ENCODE peak calls at places on chromosomes 5 and 9, in four cellular contexts. One of them, this sample, is unnamed.

GRCh38 chr9:131399972-131400371 is 6.1 kb downstream of the PRRC2B start:
- DNase-seq in HCT116: no peak
- DNase-seq in A549: no peak
- DNase-seq in progenitor cell of endocrine pancreas: no peak
- DNase-seq in this sample: no peak

GRCh38 chr5:119570935-119571334 is 58.4 kb upstream of the FAM170A start:
- DNase-seq in HCT116: no peak
- DNase-seq in A549: no peak
- DNase-seq in progenitor cell of endocrine pancreas: no peak
- DNase-seq in this sample: no peak

GRCh38 chr5:126124706-126125345 is 298.4 kb upstream of the GRAMD2B start:
- DNase-seq in progenitor cell of endocrine pancreas: no peak
- DNase-seq in A549: no peak
- DNase-seq in HCT116: peak
- DNase-seq in this sample: no peak

GRCh38 chr9:98085058-98085457 is 28.5 kb downstream of the NANS start:
- DNase-seq in HCT116: no peak
- DNase-seq in progenitor cell of endocrine pancreas: no peak
- DNase-seq in A549: no peak
- DNase-seq in this sample: no peak

GRCh38 chr5:63916786-63917185 is 45.5 kb downstream of the HTR1A start:
- DNase-seq in A549: no peak
- DNase-seq in progenitor cell of endocrine pancreas: no peak
- DNase-seq in HCT116: no peak
- DNase-seq in this sample: no peak

GRCh38 chr9:2876320-2876719 is 32.4 kb upstream of the PUM3 start:
- DNase-seq in HCT116: no peak
- DNase-seq in progenitor cell of endocrine pancreas: no peak
- DNase-seq in A549: no peak
- DNase-seq in this sample: no peak

GRCh38 chr5:136208946-136209345 is 16.0 kb upstream of the SMIM32 start:
- DNase-seq in progenitor cell of endocrine pancreas: no peak
- DNase-seq in HCT116: no peak
- DNase-seq in A549: no peak
- DNase-seq in this sample: no peak

GRCh38 chr9:136058152-136058483 is 37.0 kb downstream of the NACC2 start:
- DNase-seq in HCT116: no peak
- DNase-seq in A549: no peak
- DNase-seq in progenitor cell of endocrine pancreas: no peak
- DNase-seq in this sample: no peak

GRCh38 chr5:19240150-19240549 is 747.9 kb downstream of the CDH18 start:
- DNase-seq in A549: no peak
- DNase-seq in progenitor cell of endocrine pancreas: no peak
- DNase-seq in HCT116: no peak
- DNase-seq in this sample: peak

GRCh38 chr9:132673355-132673754 is 3.1 kb downstream of the GTF3C4 start:
- DNase-seq in progenitor cell of endocrine pancreas: no peak
- DNase-seq in A549: peak
- DNase-seq in HCT116: no peak
- DNase-seq in this sample: no peak

GRCh38 chr5:150137997-150138396 is 17.6 kb downstream of the PDGFRB start:
- DNase-seq in A549: no peak
- DNase-seq in progenitor cell of endocrine pancreas: no peak
- DNase-seq in HCT116: no peak
- DNase-seq in this sample: no peak

GRCh38 chr9:134483361-134484184 is 157.3 kb downstream of the RXRA start:
- DNase-seq in progenitor cell of endocrine pancreas: no peak
- DNase-seq in HCT116: no peak
- DNase-seq in A549: no peak
- DNase-seq in this sample: no peak

GRCh38 chr9:134233022-134233421 is 68.7 kb upstream of the RNU6ATAC start:
- DNase-seq in progenitor cell of endocrine pancreas: no peak
- DNase-seq in HCT116: no peak
- DNase-seq in A549: no peak
- DNase-seq in this sample: no peak

GRCh38 chr5:45454114-45454513 is 242.1 kb downstream of the HCN1 start:
- DNase-seq in A549: peak
- DNase-seq in progenitor cell of endocrine pancreas: no peak
- DNase-seq in HCT116: peak
- DNase-seq in this sample: peak

GRCh38 chr9:121652037-121652837 is 803 bp downstream of the DAB2IP start:
- DNase-seq in progenitor cell of endocrine pancreas: no peak
- DNase-seq in A549: no peak
- DNase-seq in HCT116: no peak
- DNase-seq in this sample: no peak

GRCh38 chr5:96562614-96563013 is 99.6 kb upstream of the CAST start:
- DNase-seq in HCT116: no peak
- DNase-seq in A549: no peak
- DNase-seq in progenitor cell of endocrine pancreas: no peak
- DNase-seq in this sample: no peak

GRCh38 chr5:123524146-123524545 is 12.2 kb downstream of the CSNK1G3 start:
- DNase-seq in A549: no peak
- DNase-seq in HCT116: no peak
- DNase-seq in progenitor cell of endocrine pancreas: no peak
- DNase-seq in this sample: no peak

GRCh38 chr9:12958279-12958678 is 183.5 kb downstream of the LURAP1L start:
- DNase-seq in HCT116: no peak
- DNase-seq in progenitor cell of endocrine pancreas: no peak
- DNase-seq in A549: no peak
- DNase-seq in this sample: no peak

GRCh38 chr5:138649775-138650174 is 74.6 kb upstream of the HSPA9 start:
- DNase-seq in HCT116: no peak
- DNase-seq in progenitor cell of endocrine pancreas: no peak
- DNase-seq in A549: no peak
- DNase-seq in this sample: no peak

GRCh38 chr9:83935276-83935890 is 14.2 kb upstream of the KIF27 start:
- DNase-seq in progenitor cell of endocrine pancreas: no peak
- DNase-seq in HCT116: no peak
- DNase-seq in A549: no peak
- DNase-seq in this sample: no peak

GRCh38 chr9:131402073-131402472 is 8.2 kb downstream of the PRRC2B start:
- DNase-seq in progenitor cell of endocrine pancreas: no peak
- DNase-seq in A549: peak
- DNase-seq in HCT116: no peak
- DNase-seq in this sample: no peak

GRCh38 chr5:41932770-41933169 is 7.7 kb downstream of the FBXO4 start:
- DNase-seq in HCT116: no peak
- DNase-seq in A549: no peak
- DNase-seq in progenitor cell of endocrine pancreas: no peak
- DNase-seq in this sample: no peak
- TF ChIP-seq CTCF in HCT116: no peak
- TF ChIP-seq CTCF in A549: no peak
- TF ChIP-seq CTCF in progenitor cell of endocrine pancreas: no peak
- TF ChIP-seq CTCF in this sample: no peak

DNA sequence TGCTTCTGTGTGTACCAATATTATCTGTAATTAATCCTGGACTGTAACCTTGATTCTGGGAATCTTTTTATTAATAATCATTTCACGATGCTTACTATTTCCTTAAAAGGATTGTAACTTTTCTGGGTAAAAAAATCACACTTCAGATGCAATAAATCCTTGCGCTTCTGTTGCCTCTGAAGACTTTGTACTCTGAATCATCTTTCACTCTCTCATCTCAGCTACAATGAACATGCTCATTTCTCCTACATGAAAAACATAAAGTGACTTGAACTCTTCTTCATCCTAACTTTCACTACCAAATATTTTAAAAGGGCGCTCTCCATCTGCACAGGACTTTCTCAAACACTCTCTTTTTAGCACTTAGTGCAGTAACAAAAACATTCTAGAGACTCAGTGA is 50.0 kb downstream of the GDA start:
- DNase-seq in A549: no peak
- DNase-seq in progenitor cell of endocrine pancreas: no peak
- DNase-seq in HCT116: no peak
- DNase-seq in this sample: no peak
- TF ChIP-seq CTCF in A549: no peak
- TF ChIP-seq CTCF in progenitor cell of endocrine pancreas: no peak
- TF ChIP-seq CTCF in HCT116: no peak
- TF ChIP-seq CTCF in this sample: no peak

GRCh38 chr5:37495668-37496067 is 116.5 kb downstream of the WDR70 start:
- DNase-seq in progenitor cell of endocrine pancreas: no peak
- DNase-seq in A549: peak
- DNase-seq in HCT116: no peak
- DNase-seq in this sample: no peak

GRCh38 chr5:37494756-37495155 is 115.6 kb downstream of the WDR70 start:
- DNase-seq in HCT116: no peak
- DNase-seq in progenitor cell of endocrine pancreas: no peak
- DNase-seq in A549: peak
- DNase-seq in this sample: peak

GRCh38 chr5:37492778-37493555 is 113.8 kb downstream of the WDR70 start:
- DNase-seq in progenitor cell of endocrine pancreas: no peak
- DNase-seq in HCT116: no peak
- DNase-seq in A549: no peak
- DNase-seq in this sample: no peak

GRCh38 chr5:37496902-37497445 is 117.9 kb downstream of the WDR70 start:
- DNase-seq in HCT116: no peak
- DNase-seq in progenitor cell of endocrine pancreas: no peak
- DNase-seq in A549: no peak
- DNase-seq in this sample: no peak

GRCh38 chr5:37495210-37495609 is 116.1 kb downstream of the WDR70 start:
- DNase-seq in HCT116: no peak
- DNase-seq in progenitor cell of endocrine pancreas: no peak
- DNase-seq in A549: peak
- DNase-seq in this sample: peak
- TF ChIP-seq CTCF in HCT116: no peak
- TF ChIP-seq CTCF in progenitor cell of endocrine pancreas: no peak
- TF ChIP-seq CTCF in A549: peak
- TF ChIP-seq CTCF in this sample: peak

GRCh38 chr5:94969174-94969573 is 315.7 kb downstream of the MCTP1 start:
- DNase-seq in HCT116: peak
- DNase-seq in progenitor cell of endocrine pancreas: no peak
- DNase-seq in A549: peak
- DNase-seq in this sample: peak
- TF ChIP-seq CTCF in HCT116: peak
- TF ChIP-seq CTCF in progenitor cell of endocrine pancreas: no peak
- TF ChIP-seq CTCF in A549: no peak
- TF ChIP-seq CTCF in this sample: peak

DNA sequence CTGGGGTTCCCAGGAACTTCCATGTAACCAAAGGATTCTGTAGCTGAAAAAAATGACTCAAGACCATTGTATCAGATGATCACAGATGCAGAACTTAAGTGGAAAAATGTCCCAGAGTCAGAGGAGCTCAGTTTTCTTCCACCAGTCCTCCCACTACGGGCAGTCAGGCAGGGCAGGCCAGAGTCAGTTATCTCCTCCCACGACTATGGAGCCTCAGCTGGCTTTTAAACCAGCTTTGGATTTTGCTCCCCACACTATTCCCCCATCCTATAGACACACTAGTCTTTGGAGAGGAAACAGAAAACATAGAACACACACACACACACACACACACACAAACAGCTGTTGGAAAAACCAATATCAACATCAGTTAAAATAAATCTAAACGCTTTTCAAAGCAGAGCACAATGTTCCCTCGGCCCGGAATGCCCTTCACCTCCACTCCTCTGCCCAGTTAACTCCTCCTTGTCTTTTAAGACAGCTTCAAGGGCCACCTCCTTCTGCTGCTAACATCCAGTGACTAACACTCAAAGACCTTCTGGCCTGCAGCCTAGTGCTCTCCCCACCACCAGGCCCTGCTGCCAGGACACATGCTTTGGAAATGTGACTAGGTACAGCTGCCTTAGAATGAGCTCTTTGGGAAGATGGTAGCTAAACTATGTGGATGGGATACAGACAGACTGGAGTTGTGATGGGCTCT is 56.8 kb downstream of the NIPAL4 start:
- DNase-seq in progenitor cell of endocrine pancreas: no peak
- DNase-seq in A549: peak
- DNase-seq in HCT116: no peak
- DNase-seq in this sample: no peak
- TF ChIP-seq CTCF in progenitor cell of endocrine pancreas: no peak
- TF ChIP-seq CTCF in A549: no peak
- TF ChIP-seq CTCF in HCT116: no peak
- TF ChIP-seq CTCF in this sample: no peak

GRCh38 chr5:78886650-78887230 is 98.4 kb downstream of the ARSB start:
- DNase-seq in progenitor cell of endocrine pancreas: no peak
- DNase-seq in HCT116: no peak
- DNase-seq in A549: peak
- DNase-seq in this sample: no peak
- TF ChIP-seq CTCF in progenitor cell of endocrine pancreas: peak
- TF ChIP-seq CTCF in HCT116: peak
- TF ChIP-seq CTCF in A549: peak
- TF ChIP-seq CTCF in this sample: peak

GRCh38 chr5:178232124-178232919 is at the start of gene PHYKPL:
- DNase-seq in A549: peak
- DNase-seq in progenitor cell of endocrine pancreas: peak
- DNase-seq in HCT116: peak
- DNase-seq in this sample: no peak
- TF ChIP-seq CTCF in A549: no peak
- TF ChIP-seq CTCF in progenitor cell of endocrine pancreas: no peak
- TF ChIP-seq CTCF in HCT116: no peak
- TF ChIP-seq CTCF in this sample: no peak

GRCh38 chr9:90061187-90061586 is 456.4 kb downstream of the GADD45G start:
- DNase-seq in A549: no peak
- DNase-seq in HCT116: no peak
- DNase-seq in progenitor cell of endocrine pancreas: no peak
- DNase-seq in this sample: no peak

GRCh38 chr9:90065851-90066250 is 461.0 kb downstream of the GADD45G start:
- DNase-seq in A549: no peak
- DNase-seq in progenitor cell of endocrine pancreas: no peak
- DNase-seq in HCT116: no peak
- DNase-seq in this sample: no peak

GRCh38 chr9:90062982-90063381 is 458.2 kb downstream of the GADD45G start:
- DNase-seq in A549: no peak
- DNase-seq in HCT116: no peak
- DNase-seq in progenitor cell of endocrine pancreas: no peak
- DNase-seq in this sample: no peak

GRCh38 chr9:90064248-90064647 is 459.4 kb downstream of the GADD45G start:
- DNase-seq in A549: no peak
- DNase-seq in progenitor cell of endocrine pancreas: no peak
- DNase-seq in HCT116: no peak
- DNase-seq in this sample: peak

GRCh38 chr9:90065001-90065400 is 460.2 kb downstream of the GADD45G start:
- DNase-seq in HCT116: no peak
- DNase-seq in A549: no peak
- DNase-seq in progenitor cell of endocrine pancreas: no peak
- DNase-seq in this sample: no peak
- TF ChIP-seq CTCF in HCT116: no peak
- TF ChIP-seq CTCF in A549: no peak
- TF ChIP-seq CTCF in progenitor cell of endocrine pancreas: no peak
- TF ChIP-seq CTCF in this sample: no peak

DNA sequence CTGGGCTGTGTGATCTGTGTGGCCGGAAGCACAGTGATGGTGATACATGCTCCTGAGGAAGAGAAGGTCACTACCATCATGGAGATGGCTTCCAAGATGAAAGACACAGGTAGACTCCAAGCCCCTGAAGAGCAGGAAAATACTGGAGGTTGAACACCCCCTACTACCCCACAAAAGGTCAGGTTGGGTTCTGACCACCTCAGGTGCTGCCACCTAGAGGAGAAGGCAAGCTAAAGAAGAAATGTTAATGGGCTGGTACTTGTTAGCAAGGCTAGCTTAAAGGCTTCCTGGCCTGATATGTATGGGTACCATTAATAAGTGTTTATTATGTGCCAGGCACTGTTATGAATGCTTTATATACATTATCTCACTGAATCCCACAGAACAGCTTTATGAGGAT is 11.7 kb downstream of the NIPAL4 start:
- DNase-seq in A549: peak
- DNase-seq in progenitor cell of endocrine pancreas: no peak
- DNase-seq in HCT116: peak
- DNase-seq in this sample: no peak
- TF ChIP-seq CTCF in A549: peak
- TF ChIP-seq CTCF in progenitor cell of endocrine pancreas: peak
- TF ChIP-seq CTCF in HCT116: peak
- TF ChIP-seq CTCF in this sample: peak

This sample was measured in LNCaP clone FGC.